ENCODE peak calls at places on chromosomes 3 and 15, in five cellular contexts. One of them, this sample, is unnamed.

GRCh38 chr3:119418641-119419040 is 44.8 kb downstream of the TMEM39A start:
- DNase-seq in left cardiac atrium: no peak
- DNase-seq in germinal center: no peak
- DNase-seq in substantia nigra: no peak
- DNase-seq in GM13977: no peak
- DNase-seq in this sample: no peak

GRCh38 chr3:10224794-10225660 is 23.2 kb upstream of the TATDN2 start:
- DNase-seq in left cardiac atrium: peak
- DNase-seq in germinal center: peak
- DNase-seq in substantia nigra: peak
- DNase-seq in GM13977: peak
- DNase-seq in this sample: peak

GRCh38 chr15:99021669-99022068 is 14.1 kb upstream of the PGPEP1L start:
- DNase-seq in left cardiac atrium: no peak
- DNase-seq in germinal center: no peak
- DNase-seq in substantia nigra: no peak
- DNase-seq in GM13977: no peak
- DNase-seq in this sample: no peak

GRCh38 chr3:186990282-186990681 is 60.0 kb downstream of the ST6GAL1 start:
- DNase-seq in left cardiac atrium: no peak
- DNase-seq in germinal center: no peak
- DNase-seq in substantia nigra: no peak
- DNase-seq in GM13977: no peak
- DNase-seq in this sample: no peak

GRCh38 chr3:107524214-107525100 is 1.7 kb downstream of the BBX start:
- DNase-seq in left cardiac atrium: peak
- DNase-seq in germinal center: peak
- DNase-seq in substantia nigra: peak
- DNase-seq in GM13977: peak
- DNase-seq in this sample: peak

GRCh38 chr3:141050913-141051632 is at the start of gene SPSB4:
- DNase-seq in left cardiac atrium: peak
- DNase-seq in germinal center: peak
- DNase-seq in substantia nigra: no peak
- DNase-seq in GM13977: peak
- DNase-seq in this sample: no peak

GRCh38 chr15:58357529-58358476 is 74.0 kb upstream of the LIPC start:
- DNase-seq in left cardiac atrium: no peak
- DNase-seq in germinal center: no peak
- DNase-seq in substantia nigra: no peak
- DNase-seq in GM13977: no peak
- DNase-seq in this sample: no peak

GRCh38 chr3:125220183-125220582 is 7.6 kb upstream of the SLC12A8 start:
- DNase-seq in left cardiac atrium: no peak
- DNase-seq in germinal center: no peak
- DNase-seq in substantia nigra: no peak
- DNase-seq in GM13977: no peak
- DNase-seq in this sample: no peak

GRCh38 chr15:71275098-71275497 is 159.8 kb downstream of the THSD4 start:
- DNase-seq in left cardiac atrium: no peak
- DNase-seq in germinal center: no peak
- DNase-seq in substantia nigra: no peak
- DNase-seq in GM13977: no peak
- DNase-seq in this sample: no peak

GRCh38 chr3:125125822-125126245 is 70.0 kb upstream of the HEG1 start:
- DNase-seq in left cardiac atrium: no peak
- DNase-seq in germinal center: no peak
- DNase-seq in substantia nigra: no peak
- DNase-seq in GM13977: no peak
- DNase-seq in this sample: no peak

GRCh38 chr15:56281145-56281544 is 37.5 kb upstream of the RFX7 start:
- DNase-seq in left cardiac atrium: no peak
- DNase-seq in germinal center: no peak
- DNase-seq in substantia nigra: no peak
- DNase-seq in GM13977: no peak
- DNase-seq in this sample: no peak

GRCh38 chr3:177150970-177151627 is 46.2 kb downstream of the TBL1XR1 start:
- DNase-seq in left cardiac atrium: no peak
- DNase-seq in germinal center: no peak
- DNase-seq in substantia nigra: no peak
- DNase-seq in GM13977: peak
- DNase-seq in this sample: no peak

GRCh38 chr3:67564008-67564407 is 90.4 kb downstream of the SUCLG2 start:
- DNase-seq in left cardiac atrium: no peak
- DNase-seq in germinal center: no peak
- DNase-seq in substantia nigra: no peak
- DNase-seq in GM13977: no peak
- DNase-seq in this sample: no peak

This sample was measured in hippocampal formation.